ENCODE peak calls at places on chromosomes 3 and 15, in five cellular contexts. H is NCI-H187 treated with DMSO at 0.1 percent for 48 hours, I is GDM1, C is head of caudate nucleus, T is DMS79 treated with DMSO at 0.1 percent for 48 hours. W is an unnamed sample.

GRCh38 chr3:169846458-169847193 is 23.1 kb downstream of the LRRC31 start:
- DNase-seq in H (no peak), I (no peak), C (no peak), T (no peak), W (no peak)

GRCh38 chr15:29518442-29518841 is 248.8 kb upstream of the NSMCE3 start:
- DNase-seq in H (no peak), I (no peak), C (no peak), T (no peak), W (no peak)

GRCh38 chr3:124759666-124760401 is 29.6 kb downstream of the UMPS start:
- DNase-seq in H (no peak), I (no peak), C (no peak), T (no peak), W (no peak)

GRCh38 chr3:102885289-102885688 is 450.5 kb downstream of the ZPLD1 start:
- DNase-seq in H (no peak), I (no peak), C (no peak), T (no peak), W (no peak)

GRCh38 chr3:58321791-58322190 is 10.9 kb upstream of the PXK start:
- DNase-seq in H (no peak), I (no peak), C (no peak), T (no peak), W (no peak)

GRCh38 chr15:57401546-57401945 is 25.2 kb downstream of the CGNL1 start:
- DNase-seq in H (no peak), I (no peak), C (no peak), T (no peak), W (no peak)

GRCh38 chr3:31274406-31275024 is 258.2 kb upstream of the STT3B start:
- DNase-seq in H (no peak), I (no peak), C (no peak), T (no peak), W (no peak)

GRCh38 chr15:89436560-89437311 is 59.6 kb downstream of the RHCG start:
- DNase-seq in H (no peak), I (no peak), C (no peak), T (no peak), W (no peak)

GRCh38 chr3:39189150-39189510 is 3.3 kb downstream of the XIRP1 start:
- DNase-seq in H (no peak), I (no peak), C (no peak), T (no peak), W (no peak)

W was measured in posterior cingulate gyrus.